ENCODE peak calls at places on chromosomes 2 and 18, in five cellular contexts. N is heart left ventricle, L is uterus, Q is esophagus squamous epithelium, W is right lobe of liver. P is an unnamed sample.

GRCh38 chr2:45212953-45213635 is 203.8 kb upstream of the SIX2 start:
- DNase-seq in Q (no peak), W (no peak), N (no peak), L (no peak), P (no peak)

GRCh38 chr2:127012215-127012614 is 94.7 kb downstream of the BIN1 start:
- DNase-seq in L (peak; percentile 67), N (no peak), W (no peak), Q (no peak), P (no peak)

GRCh38 chr2:41207578-41207977 is 755.7 kb upstream of the SLC8A1 start:
- DNase-seq in W (no peak), Q (no peak), N (no peak), L (no peak), P (no peak)

GRCh38 chr2:204945376-204945775 is 400.1 kb downstream of the PARD3B start:
- DNase-seq in Q (no peak), W (no peak), L (no peak), N (no peak), P (no peak)

GRCh38 chr2:133286326-133286922 is 281.8 kb downstream of the NCKAP5 start:
- DNase-seq in L (no peak), W (no peak), N (no peak), Q (no peak), P (no peak)

GRCh38 chr2:181165199-181165868 is 184.9 kb downstream of the UBE2E3 start:
- DNase-seq in N (no peak), L (no peak), W (no peak), Q (no peak), P (no peak)

GRCh38 chr2:138029238-138029637 is 65.0 kb downstream of the HNMT start:
- DNase-seq in N (peak; percentile 28), L (no peak), Q (no peak), W (no peak), P (no peak)

GRCh38 chr2:101781326-101781725 is 83.8 kb downstream of the MAP4K4 start:
- DNase-seq in Q (no peak), L (no peak), N (no peak), W (no peak), P (no peak)

GRCh38 chr2:119697290-119698013 is 18.5 kb downstream of the TMEM177 start:
- DNase-seq in W (no peak), L (no peak), N (no peak), Q (no peak), P (no peak)

GRCh38 chr18:6648581-6648980 is 80.9 kb upstream of the ARHGAP28 start:
- DNase-seq in W (no peak), L (no peak), N (no peak), Q (no peak), P (no peak)

GRCh38 chr2:38344813-38345212 is 32.3 kb downstream of the ATL2 start:
- DNase-seq in N (no peak), L (no peak), Q (no peak), W (no peak), P (no peak)

GRCh38 chr2:64401501-64401880 is 52.5 kb upstream of the LGALSL start:
- DNase-seq in W (no peak), L (no peak), N (no peak), Q (no peak), P (no peak)

GRCh38 chr2:168490015-168490874 is 34.2 kb downstream of the CERS6 start:
- DNase-seq in Q (no peak), N (no peak), W (no peak), L (no peak), P (no peak)

GRCh38 chr18:29749699-29750098 is 1292.8 kb downstream of the DSC3 start:
- DNase-seq in N (no peak), Q (no peak), W (no peak), L (no peak), P (no peak)

GRCh38 chr2:47777268-47777972 is 5.5 kb upstream of the MSH6 start:
- DNase-seq in Q (no peak), W (no peak), L (peak; percentile 29), N (no peak), P (no peak)

GRCh38 chr2:160411167-160411566 is 82.4 kb downstream of the RBMS1 start:
- DNase-seq in L (no peak), Q (no peak), N (no peak), W (no peak), P (no peak)

GRCh38 chr18:24368749-24369148 is 28.9 kb downstream of the OSBPL1A start:
- DNase-seq in Q (no peak), N (no peak), L (no peak), W (no peak), P (no peak)

GRCh38 chr2:149988361-149988760 is 400.8 kb upstream of the MMADHC start:
- DNase-seq in W (no peak), L (no peak), Q (no peak), N (no peak), P (no peak)

GRCh38 chr2:2243666-2244065 is 87.4 kb downstream of the MYT1L start:
- DNase-seq in W (peak; percentile 6), N (no peak), Q (no peak), L (no peak), P (peak; percentile 36)

GRCh38 chr2:134453476-134453875 is 199.6 kb downstream of the MGAT5 start:
- DNase-seq in Q (no peak), L (no peak), W (no peak), N (no peak), P (no peak)

GRCh38 chr2:232014681-232015080 is 53.2 kb downstream of the DIS3L2 start:
- DNase-seq in L (no peak), Q (no peak), W (no peak), N (no peak), P (no peak)

GRCh38 chr2:124582387-124582786 is 557.3 kb downstream of the CNTNAP5 start:
- DNase-seq in L (no peak), W (no peak), Q (no peak), N (no peak), P (no peak)

GRCh38 chr18:23721711-23722479 is 32.6 kb downstream of the LAMA3 start:
- DNase-seq in Q (no peak), W (no peak), N (no peak), L (no peak), P (no peak)

GRCh38 chr2:172285010-172285621 is 142.3 kb upstream of the ITGA6 start:
- DNase-seq in W (no peak), L (no peak), N (peak; percentile 52), Q (no peak), P (no peak)

GRCh38 chr2:67514515-67514914 is 117.4 kb downstream of the ETAA1 start:
- DNase-seq in N (no peak), W (no peak), Q (no peak), L (no peak), P (no peak)

GRCh38 chr2:226190479-226191252 is 609.0 kb downstream of the IRS1 start:
- DNase-seq in L (no peak), W (no peak), N (no peak), Q (no peak), P (no peak)

GRCh38 chr2:27077231-27077630 is 1.2 kb upstream of the EMILIN1 start:
- DNase-seq in L (no peak), N (no peak), W (no peak), Q (no peak), P (no peak)

GRCh38 chr2:27079233-27080139 is 1.1 kb downstream of the EMILIN1 start:
- DNase-seq in N (peak; percentile 37), L (no peak), Q (no peak), W (no peak), P (no peak)

GRCh38 chr2:27080140-27080469 is 1.7 kb downstream of the EMILIN1 start:
- DNase-seq in Q (no peak), L (no peak), W (no peak), N (no peak), P (no peak)

GRCh38 chr2:27080603-27080938 is 2.2 kb downstream of the EMILIN1 start:
- DNase-seq in N (no peak), Q (no peak), L (peak; percentile 39), W (no peak), P (no peak)

DNA sequence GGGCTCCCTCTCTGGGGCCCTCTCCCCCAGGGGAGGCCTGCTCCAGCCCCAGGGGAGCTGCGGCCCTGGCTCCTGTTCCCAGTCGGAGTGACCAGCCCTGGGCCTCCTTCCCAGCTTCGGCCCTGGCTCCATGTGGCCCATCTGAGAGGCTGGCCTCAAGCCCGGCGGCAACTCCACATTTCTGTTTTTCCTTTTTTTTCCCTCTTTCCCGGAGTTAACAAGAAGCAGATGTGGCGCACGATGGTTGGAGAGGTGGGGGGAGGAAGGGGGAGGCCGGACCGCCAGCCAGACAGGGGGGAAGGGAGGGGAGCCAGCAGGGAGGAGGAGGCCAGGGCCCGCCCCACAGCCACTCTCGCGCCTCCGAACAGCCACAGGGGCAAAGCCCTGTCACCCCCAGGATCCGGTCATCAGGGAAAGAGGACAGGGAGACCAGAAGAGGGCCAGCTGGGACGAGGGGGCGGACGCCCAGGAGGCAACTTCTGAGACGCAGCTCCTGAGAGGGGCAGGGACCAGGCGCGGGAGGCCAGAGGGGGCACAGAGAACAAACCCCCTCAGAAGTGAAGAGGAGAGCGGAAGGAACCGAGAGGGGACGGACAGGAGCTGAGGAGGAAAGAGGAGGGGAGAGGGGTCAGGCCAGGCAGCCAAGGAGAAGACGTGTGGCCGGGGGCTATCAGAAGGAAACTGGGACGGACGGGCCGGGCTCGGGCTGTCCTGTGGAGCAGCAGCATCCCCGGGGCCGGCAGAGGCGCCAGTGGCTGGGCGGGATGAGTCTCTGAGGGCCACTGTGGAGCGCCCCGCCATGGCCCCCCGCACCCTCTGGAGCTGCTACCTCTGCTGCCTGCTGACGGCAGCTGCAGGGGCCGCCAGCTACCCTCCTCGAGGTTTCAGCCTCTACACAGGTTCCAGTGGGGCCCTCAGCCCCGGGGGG is at the start of gene EMILIN1:
- DNase-seq in L (peak; percentile 93), N (peak; percentile 88), W (no peak), Q (no peak), P (peak; percentile 80)
- TF ChIP-seq POLR2A in L (peak; percentile 41), N (peak; percentile 54), W (no peak), Q (peak; percentile 41), P (no peak)

GRCh38 chr2:216700088-216700567 is 4.8 kb upstream of the IGFBP5 start:
- DNase-seq in Q (no peak), N (no peak), L (no peak), W (no peak), P (no peak)
- H3K4me3 ChIP-seq in Q (no peak overlapping the region), N (no peak overlapping the region), L (no peak overlapping the region), W (no peak overlapping the region), P (no peak overlapping the region)

DNA sequence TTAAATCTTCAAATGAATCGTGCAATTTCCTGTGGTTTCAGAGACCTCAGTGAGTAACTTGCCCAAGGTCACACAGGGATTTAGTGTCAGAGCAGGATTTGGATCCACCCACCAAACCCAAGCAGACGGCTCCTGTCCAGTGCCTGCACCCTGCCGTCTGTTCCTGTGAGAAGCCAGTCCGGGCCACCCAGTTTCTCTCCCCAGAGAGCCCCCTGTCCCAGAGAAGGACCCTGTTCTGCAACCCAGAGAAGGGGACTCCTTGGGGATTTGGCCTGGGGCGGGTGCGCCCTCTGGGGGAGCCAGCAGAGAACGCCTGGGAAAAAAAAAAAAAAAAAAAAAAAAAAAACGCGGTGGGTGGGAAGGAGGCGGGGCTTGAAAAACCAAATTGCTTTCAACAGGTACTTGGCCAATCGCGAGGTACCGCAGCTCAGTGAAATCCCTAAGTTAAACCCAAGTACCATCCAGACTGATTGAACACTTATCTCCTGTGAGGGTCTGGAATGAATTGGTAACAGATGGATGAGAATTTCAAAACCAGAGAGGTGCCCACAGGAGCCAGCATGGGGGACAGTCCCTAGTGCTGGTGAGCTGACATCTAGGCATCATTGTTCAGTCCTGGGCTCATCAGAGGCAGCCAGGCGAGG is 30.9 kb upstream of the REEP1 start:
- DNase-seq in Q (no peak), N (peak; percentile 48), L (peak; percentile 35), W (no peak), P (no peak)
- TF ChIP-seq CTCF in Q (no peak), N (peak; percentile 74), L (peak; percentile 51), W (peak; percentile 24), P (no peak)

DNA sequence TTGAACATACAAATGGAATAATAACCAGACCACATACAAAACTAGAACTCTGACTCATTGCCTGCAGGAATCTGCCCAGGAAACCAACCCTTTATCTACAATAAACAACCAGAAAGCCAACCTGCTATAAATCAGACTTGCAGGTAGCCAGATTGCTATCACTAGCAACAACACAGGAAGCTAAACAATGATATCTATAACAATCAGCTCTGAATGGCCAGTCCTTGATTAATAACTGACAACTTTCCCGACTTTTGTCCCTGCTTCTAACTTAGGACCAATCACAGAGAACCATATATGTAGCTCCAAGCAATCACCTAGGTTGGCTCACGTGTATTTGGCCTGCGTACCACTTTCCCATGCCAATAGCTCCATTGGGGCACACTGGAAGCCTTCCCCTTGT is 470.8 kb downstream of the RIT2 start:
- DNase-seq in N (no peak), L (no peak), W (no peak), Q (no peak), P (no peak)
- TF ChIP-seq POLR2A in N (no peak), L (no peak), W (no peak), Q (no peak), P (no peak)